ENCODE peak calls at places on chromosomes 6 and 20, in five cellular contexts. Q, P, H, T and B are unnamed samples.
A peak's percentile ranks its signal among the peaks of the same experiment; 100 is the strongest.

GRCh38 chr6:501891-502601 is 110.5 kb downstream of the IRF4 start:
- DNase-seq in Q (peak; percentile 51), H (no peak), T (no peak), P (peak; percentile 9), B (no peak)

GRCh38 chr20:37935435-37935834 is 32.5 kb downstream of the VSTM2L start:
- DNase-seq in Q (no peak), H (no peak), T (peak; percentile 5), P (no peak), B (no peak)

GRCh38 chr20:62819494-62820174 is 2.8 kb downstream of the COL9A3 start:
- DNase-seq in Q (no peak), H (no peak), T (peak; percentile 36), P (no peak), B (no peak)

GRCh38 chr6:72748759-72749158 is 126.9 kb downstream of the KCNQ5 start:
- DNase-seq in P (no peak), H (no peak), T (peak; percentile 95), Q (peak; percentile 8), B (no peak)

GRCh38 chr6:73152998-73153757 is 72.1 kb downstream of the KHDC1L start:
- DNase-seq in P (no peak), H (no peak), T (peak; percentile 14), Q (no peak), B (no peak)

GRCh38 chr20:49603209-49603627 is 35.3 kb upstream of the PTGIS start:
- DNase-seq in P (peak; percentile 59), H (peak; percentile 71), T (peak; percentile 56), Q (no peak), B (no peak)

GRCh38 chr6:101401792-101402617 is 8.5 kb downstream of the GRIK2 start:
- DNase-seq in P (peak; percentile 88), T (peak; percentile 20), Q (no peak), H (peak; percentile 81), B (no peak)

GRCh38 chr6:34583461-34583860 is 27.3 kb upstream of the SPDEF start:
- DNase-seq in P (no peak), T (no peak), H (peak; percentile 64), Q (no peak), B (no peak)

GRCh38 chr6:41159415-41160082 is 3.4 kb downstream of the TREM2 start:
- DNase-seq in H (no peak), T (no peak), P (no peak), Q (no peak), B (no peak)

GRCh38 chr20:14632906-14633305 is 295.5 kb upstream of the FLRT3 start:
- DNase-seq in H (peak; percentile 40), T (no peak), P (no peak), Q (no peak), B (no peak)

DNA sequence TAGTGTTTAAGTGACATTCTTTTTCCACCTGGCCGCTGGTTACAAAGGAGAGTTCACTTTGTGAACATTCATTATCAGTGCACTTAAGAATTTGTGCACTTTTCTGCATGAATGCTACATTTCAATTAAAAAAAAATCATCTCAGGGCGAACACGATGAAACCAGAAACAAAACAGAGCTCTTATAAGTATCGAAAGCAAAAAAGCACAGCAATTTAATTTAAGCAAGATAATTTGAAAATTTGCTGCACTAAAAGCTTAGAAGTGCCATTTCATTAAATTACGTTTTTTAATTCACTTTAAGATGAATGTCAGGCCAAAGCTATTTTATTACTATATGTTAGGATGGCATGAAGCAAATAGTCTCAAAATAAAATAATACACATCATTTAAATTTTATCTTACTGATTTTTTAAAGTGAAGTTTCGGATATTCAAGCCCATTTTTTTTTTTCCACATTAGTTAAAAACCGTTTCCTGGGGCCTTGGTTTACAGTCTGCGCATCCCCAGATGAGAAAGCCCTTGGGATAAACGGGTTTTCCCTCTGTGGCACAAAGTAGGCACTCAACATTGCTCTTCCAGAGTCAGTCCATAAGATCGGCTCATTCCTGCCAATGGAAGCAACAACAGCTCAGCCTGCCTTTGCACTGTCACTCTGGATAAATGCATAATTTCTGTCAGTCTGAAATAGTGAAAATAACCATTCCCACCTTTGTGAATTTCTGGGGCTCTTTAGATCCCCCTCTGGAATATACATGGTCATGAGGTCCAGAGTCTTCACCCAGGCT is 80.1 kb downstream of the FYN start:
- DNase-seq in T (no peak), H (no peak), P (no peak), Q (no peak), B (no peak)
- H3K4me3 ChIP-seq in T (no peak overlapping the region), H (no peak overlapping the region), P (no peak overlapping the region), Q (no peak overlapping the region), B (no peak overlapping the region)

GRCh38 chr6:52724041-52724405 is 39.3 kb downstream of the GSTA2 start:
- DNase-seq in Q (no peak), P (no peak), H (no peak), T (peak; percentile 83), B (no peak)
- H3K27me3 ChIP-seq in Q (no peaks in the 10 kb centered on the region), P (no peaks in the 10 kb centered on the region), H (no peaks in the 10 kb centered on the region), T (no peaks in the 10 kb centered on the region), B (no peaks in the 10 kb centered on the region)

GRCh38 chr6:167985911-167986595 is 11.4 kb upstream of the KIF25 start:
- DNase-seq in T (no peak), P (no peak), H (no peak), Q (no peak), B (no peak)

GRCh38 chr6:167987811-167988495 is 9.5 kb upstream of the KIF25 start:
- DNase-seq in P (no peak), T (peak; percentile 19), H (no peak), Q (no peak), B (no peak)

GRCh38 chr6:167987396-167987795 is 10.1 kb upstream of the KIF25 start:
- DNase-seq in H (no peak), T (no peak), P (no peak), Q (no peak), B (no peak)

GRCh38 chr6:167990016-167990945 is 7.2 kb upstream of the KIF25 start:
- DNase-seq in H (no peak), P (peak; percentile 31), Q (no peak), T (no peak), B (peak; percentile 44)

DNA sequence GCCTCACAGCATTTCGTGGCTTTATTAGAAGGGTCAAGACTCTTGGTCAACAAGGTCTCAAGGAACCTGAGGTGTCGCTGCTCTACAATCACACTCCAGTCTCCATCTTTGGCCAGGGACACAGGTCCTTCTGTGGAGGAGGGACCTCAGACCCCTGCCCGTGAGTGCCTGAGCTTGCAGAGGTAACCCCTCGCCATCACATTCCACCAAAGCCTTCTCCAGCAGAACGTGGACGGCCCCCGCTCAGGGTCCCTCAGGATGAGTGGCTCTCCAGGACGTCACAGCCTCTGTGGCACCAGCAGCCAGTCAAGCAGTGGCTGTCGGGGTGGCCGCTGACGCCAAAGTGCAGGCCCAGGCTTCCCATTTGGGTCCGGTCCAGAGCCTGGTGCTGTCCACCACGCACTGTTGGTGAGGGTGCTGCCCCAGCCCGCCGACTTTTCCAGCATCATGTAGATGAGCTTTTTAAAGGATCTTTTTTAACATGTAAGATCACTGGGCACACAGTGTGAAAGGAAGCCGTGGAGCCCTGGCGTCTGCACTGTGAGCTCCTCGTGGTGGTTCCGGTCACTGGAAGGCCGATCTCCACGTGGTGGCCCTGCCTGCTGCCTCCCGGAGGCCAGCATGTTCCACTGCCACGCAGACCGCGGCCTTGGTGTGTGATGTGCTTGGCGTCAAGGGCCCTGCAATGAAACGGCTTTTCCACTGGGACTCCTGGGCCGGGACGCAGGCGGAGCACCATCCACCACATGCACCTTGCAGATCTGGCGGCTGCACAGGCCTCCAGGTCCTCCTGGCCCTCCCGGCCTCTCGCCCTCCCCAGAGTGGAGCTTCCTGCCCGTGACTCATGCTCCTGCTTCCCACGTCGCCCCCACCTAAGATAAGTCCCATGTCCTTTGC is 8.3 kb upstream of the KIF25 start:
- DNase-seq in H (no peak), P (no peak), T (no peak), Q (no peak), B (no peak)
- H3K4me2 ChIP-seq in H (no peak overlapping the region), P (no peak overlapping the region), T (no peak overlapping the region), Q (no peak overlapping the region), B (no peak overlapping the region)

GRCh38 chr6:131413191-131413830 is 159.7 kb upstream of the ARG1 start:
- DNase-seq in H (no peak), P (no peak), Q (no peak), T (no peak), B (no peak)

GRCh38 chr6:131413831-131414191 is 159.2 kb upstream of the ARG1 start:
- DNase-seq in T (no peak), Q (no peak), P (no peak), H (no peak), B (no peak)

DNA sequence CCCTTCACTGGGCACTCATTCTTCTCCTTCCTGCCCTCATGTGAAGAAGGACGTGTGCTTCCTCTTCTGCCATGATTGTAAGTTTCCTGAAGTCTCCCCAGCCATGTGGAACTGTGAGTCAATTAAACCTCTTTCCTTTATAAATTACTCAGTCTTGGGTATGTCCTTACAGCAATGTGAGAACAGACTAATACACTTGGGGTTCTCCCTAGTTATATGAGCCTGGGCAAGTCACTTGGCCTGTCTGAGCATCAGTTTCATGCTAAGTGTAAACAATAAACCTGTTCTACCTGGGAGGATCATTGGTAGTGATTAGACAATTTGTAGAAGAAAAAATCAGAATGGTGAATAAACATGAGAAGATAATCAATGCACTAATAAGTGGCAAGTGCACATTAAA is 162.2 kb upstream of the ARG1 start:
- DNase-seq in H (no peak), T (no peak), Q (no peak), P (no peak), B (no peak)
- H3K4me3 ChIP-seq in H (no peak overlapping the region), T (no peak overlapping the region), Q (no peak overlapping the region), P (no peak overlapping the region), B (no peak overlapping the region)

DNA sequence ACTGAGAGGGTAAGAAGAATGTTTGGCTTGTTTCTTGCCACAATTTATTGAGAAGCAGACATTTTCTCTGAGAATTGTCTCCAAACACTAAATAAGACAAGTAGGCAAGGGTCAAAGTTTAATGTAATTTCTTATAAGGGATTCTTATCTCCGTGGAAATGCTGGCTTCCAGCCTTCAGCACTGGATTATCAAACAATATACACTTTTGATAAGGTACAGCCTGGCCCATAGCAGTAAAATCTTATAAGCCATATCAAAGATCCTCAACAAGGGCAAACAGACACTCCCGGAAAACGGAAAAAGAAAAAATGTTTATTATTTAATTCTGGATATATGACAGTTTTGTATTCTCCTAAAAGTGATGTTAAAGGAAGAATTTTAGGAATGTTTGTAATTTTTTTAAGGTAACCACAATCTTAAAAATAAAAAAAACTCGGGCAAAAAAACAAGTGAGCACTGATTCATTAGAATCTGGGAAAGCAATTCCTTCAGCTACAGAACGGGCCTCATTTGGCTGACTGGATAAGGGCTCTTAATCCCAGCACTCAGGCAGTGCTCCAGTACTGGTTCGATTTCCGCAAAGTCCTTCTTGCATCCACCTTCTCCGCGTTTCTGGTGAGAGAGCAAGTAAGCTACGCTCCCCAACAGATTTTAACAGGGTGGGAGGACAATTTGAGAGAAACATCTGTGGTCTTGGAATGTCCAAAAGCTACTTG is 18.4 kb upstream of the ZSCAN9 start:
- DNase-seq in H (peak; percentile 53), T (peak; percentile 9), P (peak; percentile 54), Q (no peak), B (no peak)
- H3K27me3 ChIP-seq in H (peaks cover 95% of the 10 kb centered on the region), T (peaks cover 18% of the 10 kb centered on the region), P (peaks cover 98% of the 10 kb centered on the region), Q (peaks cover 6% of the 10 kb centered on the region), B (no peaks in the 10 kb centered on the region)

GRCh38 chr20:58876437-58876836 is 23.9 kb downstream of the GNAS start:
- DNase-seq in Q (no peak), P (no peak), T (no peak), H (no peak), B (no peak)
- H3K4me2 ChIP-seq in Q (no peak overlapping the region), P (peak overlapping the region; percentile 75), T (no peak overlapping the region), H (peak overlapping the region; percentile 55), B (no peak overlapping the region)